ENCODE peak calls at places on chromosomes 7 and 10, in seven cellular contexts. One of them, this sample, is unnamed.

GRCh38 chr7:57370066-57370738 is 79.8 kb upstream of the ZNF716 start:
- DNase-seq in NCI-H460: no peak
- DNase-seq in putamen: no peak
- DNase-seq in germinal center: no peak
- DNase-seq in KG1: no peak
- DNase-seq in fibroblast of lung: no peak
- DNase-seq in OCI-M1: no peak
- DNase-seq in this sample: no peak

GRCh38 chr10:123517376-123517775 is 148.8 kb upstream of the GPR26 start:
- DNase-seq in NCI-H460: no peak
- DNase-seq in putamen: no peak
- DNase-seq in germinal center: no peak
- DNase-seq in KG1: no peak
- DNase-seq in fibroblast of lung: no peak
- DNase-seq in OCI-M1: no peak
- DNase-seq in this sample: no peak

GRCh38 chr10:8289186-8289924 is 234.9 kb downstream of the GATA3 start:
- DNase-seq in NCI-H460: no peak
- DNase-seq in putamen: no peak
- DNase-seq in germinal center: no peak
- DNase-seq in KG1: no peak
- DNase-seq in fibroblast of lung: no peak
- DNase-seq in OCI-M1: no peak
- DNase-seq in this sample: no peak

GRCh38 chr7:31327071-31327470 is 13.5 kb downstream of the NEUROD6 start:
- DNase-seq in NCI-H460: no peak
- DNase-seq in putamen: no peak
- DNase-seq in germinal center: no peak
- DNase-seq in KG1: no peak
- DNase-seq in fibroblast of lung: no peak
- DNase-seq in OCI-M1: no peak
- DNase-seq in this sample: no peak

GRCh38 chr7:22872087-22872807 is 49.6 kb upstream of the TOMM7 start:
- DNase-seq in NCI-H460: no peak
- DNase-seq in putamen: no peak
- DNase-seq in germinal center: peak
- DNase-seq in KG1: no peak
- DNase-seq in fibroblast of lung: no peak
- DNase-seq in OCI-M1: peak
- DNase-seq in this sample: no peak

GRCh38 chr7:30713397-30713796 is 31.1 kb upstream of the CRHR2 start:
- DNase-seq in NCI-H460: no peak
- DNase-seq in putamen: no peak
- DNase-seq in germinal center: no peak
- DNase-seq in KG1: no peak
- DNase-seq in fibroblast of lung: no peak
- DNase-seq in OCI-M1: no peak
- DNase-seq in this sample: no peak

GRCh38 chr7:138584696-138585095 is 116.5 kb downstream of the SVOPL start:
- DNase-seq in NCI-H460: no peak
- DNase-seq in putamen: no peak
- DNase-seq in germinal center: no peak
- DNase-seq in KG1: no peak
- DNase-seq in fibroblast of lung: no peak
- DNase-seq in OCI-M1: no peak
- DNase-seq in this sample: no peak

GRCh38 chr10:1465421-1465902 is 271.9 kb downstream of the ADARB2 start:
- DNase-seq in NCI-H460: no peak
- DNase-seq in putamen: no peak
- DNase-seq in germinal center: peak
- DNase-seq in KG1: no peak
- DNase-seq in fibroblast of lung: no peak
- DNase-seq in OCI-M1: no peak
- DNase-seq in this sample: no peak

GRCh38 chr10:112631501-112632410 is 184.7 kb downstream of the VTI1A start:
- DNase-seq in NCI-H460: peak
- DNase-seq in putamen: no peak
- DNase-seq in germinal center: no peak
- DNase-seq in KG1: no peak
- DNase-seq in fibroblast of lung: peak
- DNase-seq in OCI-M1: no peak
- DNase-seq in this sample: no peak

GRCh38 chr10:118922226-118922625 is 107.3 kb upstream of the NANOS1 start:
- DNase-seq in NCI-H460: no peak
- DNase-seq in putamen: no peak
- DNase-seq in germinal center: no peak
- DNase-seq in KG1: no peak
- DNase-seq in fibroblast of lung: no peak
- DNase-seq in OCI-M1: no peak
- DNase-seq in this sample: no peak

GRCh38 chr10:71085689-71086438 is 126.5 kb upstream of the UNC5B start:
- DNase-seq in NCI-H460: no peak
- DNase-seq in putamen: no peak
- DNase-seq in germinal center: no peak
- DNase-seq in KG1: no peak
- DNase-seq in fibroblast of lung: no peak
- DNase-seq in OCI-M1: no peak
- DNase-seq in this sample: no peak

GRCh38 chr7:83347836-83348482 is 185.3 kb upstream of the PCLO start:
- DNase-seq in NCI-H460: peak
- DNase-seq in putamen: peak
- DNase-seq in germinal center: no peak
- DNase-seq in KG1: no peak
- DNase-seq in fibroblast of lung: peak
- DNase-seq in OCI-M1: peak
- DNase-seq in this sample: no peak

GRCh38 chr10:61285749-61286148 is 167.4 kb downstream of the TMEM26 start:
- DNase-seq in NCI-H460: no peak
- DNase-seq in putamen: no peak
- DNase-seq in germinal center: no peak
- DNase-seq in KG1: no peak
- DNase-seq in fibroblast of lung: peak
- DNase-seq in OCI-M1: no peak
- DNase-seq in this sample: no peak

GRCh38 chr7:159094919-159095915 is 49.5 kb downstream of the VIPR2 start:
- DNase-seq in NCI-H460: no peak
- DNase-seq in putamen: no peak
- DNase-seq in germinal center: no peak
- DNase-seq in KG1: no peak
- DNase-seq in fibroblast of lung: no peak
- DNase-seq in OCI-M1: no peak
- DNase-seq in this sample: no peak